ENCODE peak calls at places on chromosomes 2 and 18, in five cellular contexts. E is spleen, U is cardiac muscle cell, D is astrocyte, I is tibial nerve. Q is an unnamed sample.

GRCh38 chr2:144516417-144516980 is 3.4 kb downstream of the ZEB2 start:
- DNase-seq in I (no peak), U (no peak), D (no peak), E (peak; percentile 90), Q (no peak)

GRCh38 chr2:64770781-64771334 is 117.1 kb upstream of the SERTAD2 start:
- DNase-seq in I (peak; percentile 60), U (peak; percentile 84), E (peak; percentile 57), D (peak; percentile 89), Q (peak; percentile 76)

GRCh38 chr2:153479527-153479926 is 965 bp upstream of the RPRM start:
- DNase-seq in U (no peak), E (no peak), I (no peak), D (peak; percentile 1), Q (no peak)

GRCh38 chr2:205704101-205704741 is 21.9 kb downstream of the NRP2 start:
- DNase-seq in E (no peak), I (peak; percentile 69), D (peak; percentile 85), U (peak; percentile 54), Q (no peak)

GRCh38 chr2:232376713-232377112 is 1.8 kb upstream of the ALPP start:
- DNase-seq in D (no peak), U (no peak), I (no peak), E (no peak), Q (no peak)

GRCh38 chr2:219736196-219736595 is 108.8 kb downstream of the SLC4A3 start:
- DNase-seq in E (no peak), U (peak; percentile 87), D (peak; percentile 73), I (peak; percentile 64), Q (peak; percentile 44)

GRCh38 chr18:50953822-50954221 is 14.0 kb upstream of the ELAC1 start:
- DNase-seq in I (no peak), E (no peak), D (no peak), U (no peak), Q (no peak)

GRCh38 chr2:5188636-5189035 is 503.5 kb upstream of the SOX11 start:
- DNase-seq in U (no peak), D (no peak), I (no peak), E (no peak), Q (no peak)

GRCh38 chr2:171741189-171741588 is 53.9 kb downstream of the DYNC1I2 start:
- DNase-seq in I (no peak), U (peak; percentile 5), E (no peak), D (peak; percentile 88), Q (peak; percentile 32)

GRCh38 chr2:102025583-102026267 is 34.0 kb downstream of the IL1R2 start:
- DNase-seq in D (no peak), U (no peak), I (no peak), E (no peak), Q (no peak)

GRCh38 chr2:152716805-152717241 is 438 bp downstream of the PRPF40A start:
- DNase-seq in U (no peak), D (peak; percentile 23), E (peak; percentile 84), I (no peak), Q (no peak)

GRCh38 chr2:16245481-16246054 is 305.2 kb downstream of the MYCN start:
- DNase-seq in E (no peak), D (no peak), I (no peak), U (no peak), Q (no peak)

GRCh38 chr2:10934308-10934978 is 22.7 kb downstream of the KCNF1 start:
- DNase-seq in U (no peak), D (no peak), I (no peak), E (peak; percentile 51), Q (no peak)

GRCh38 chr2:181988154-181988924 is 2.7 kb downstream of the PPP1R1C start:
- DNase-seq in E (no peak), U (no peak), D (no peak), I (no peak), Q (no peak)

GRCh38 chr2:9095690-9096089 is 92.2 kb upstream of the MBOAT2 start:
- DNase-seq in E (peak; percentile 82), D (peak; percentile 31), I (no peak), U (peak; percentile 77), Q (no peak)

GRCh38 chr2:64604929-64605550 is 48.7 kb downstream of the SERTAD2 start:
- DNase-seq in I (no peak), D (peak; percentile 78), E (no peak), U (peak; percentile 19), Q (peak; percentile 61)

GRCh38 chr2:149164296-149164695 is 125.8 kb downstream of the LYPD6B start:
- DNase-seq in E (no peak), U (no peak), D (no peak), I (no peak), Q (peak; percentile 55)

GRCh38 chr2:187349328-187349944 is 98.6 kb downstream of the CALCRL start:
- DNase-seq in E (no peak), I (no peak), D (peak; percentile 2), U (peak; percentile 70), Q (peak; percentile 14)

GRCh38 chr2:10895231-10895630 is 16.5 kb upstream of the KCNF1 start:
- DNase-seq in D (no peak), I (no peak), E (no peak), U (no peak), Q (no peak)

GRCh38 chr2:118363604-118364003 is 275.3 kb downstream of the INSIG2 start:
- DNase-seq in D (no peak), I (no peak), E (no peak), U (no peak), Q (peak; percentile 66)

GRCh38 chr2:113760400-113760799 is 4.0 kb upstream of the SLC35F5 start:
- DNase-seq in E (no peak), U (peak; percentile 85), D (peak; percentile 57), I (no peak), Q (no peak)

GRCh38 chr18:28158083-28158581 is 18.8 kb downstream of the CDH2 start:
- DNase-seq in I (no peak), U (peak; percentile 80), D (no peak), E (no peak), Q (no peak)

GRCh38 chr18:36196239-36196995 is 9.1 kb downstream of the MOCOS start:
- DNase-seq in E (no peak), I (no peak), D (no peak), U (no peak), Q (no peak)

GRCh38 chr2:163755366-163755765 is 19.6 kb upstream of the FIGN start:
- DNase-seq in U (no peak), D (no peak), E (no peak), I (no peak), Q (no peak)

GRCh38 chr2:19987936-19988335 is 2.0 kb downstream of the WDR35 start:
- DNase-seq in E (no peak), D (no peak), I (no peak), U (no peak), Q (no peak)

GRCh38 chr2:236360486-236360885 is 96.3 kb upstream of the ASB18 start:
- DNase-seq in E (no peak), I (peak; percentile 4), D (peak; percentile 29), U (peak; percentile 20), Q (no peak)

GRCh38 chr2:46647041-46647440 is 167.7 kb downstream of the TMEM247 start:
- DNase-seq in U (no peak), E (no peak), D (no peak), I (no peak), Q (no peak)

GRCh38 chr2:46645681-46646162 is 166.4 kb downstream of the TMEM247 start:
- DNase-seq in U (peak; percentile 92), D (peak; percentile 73), I (no peak), E (no peak), Q (peak; percentile 88)

GRCh38 chr2:46643493-46643892 is 164.1 kb downstream of the TMEM247 start:
- DNase-seq in E (no peak), D (no peak), I (no peak), U (no peak), Q (no peak)

GRCh38 chr2:46643951-46644350 is 164.6 kb downstream of the TMEM247 start:
- DNase-seq in U (no peak), I (no peak), D (peak; percentile 76), E (no peak), Q (peak; percentile 76)

GRCh38 chr2:46644690-46645385 is 165.5 kb downstream of the TMEM247 start:
- DNase-seq in I (no peak), D (no peak), U (no peak), E (no peak), Q (no peak)
- H3K27ac ChIP-seq in I (peak overlapping the region; percentile 66), D (no peak overlapping the region), U (no peak overlapping the region), E (no peak overlapping the region), Q (no peak overlapping the region)

GRCh38 chr2:212177724-212178123 is 360.9 kb downstream of the ERBB4 start:
- DNase-seq in D (no peak), U (peak; percentile 2), E (no peak), I (no peak), Q (no peak)
- TF ChIP-seq CTCF in D (no peak), U (no peak), E (no peak), I (no peak), Q (peak; percentile 31)

GRCh38 chr18:79405781-79406575 is 10.2 kb downstream of the NFATC1 start:
- DNase-seq in I (peak; percentile 65), E (peak; percentile 97), U (no peak), D (no peak), Q (no peak)

GRCh38 chr18:79405019-79405780 is 9.5 kb downstream of the NFATC1 start:
- DNase-seq in I (no peak), D (no peak), U (no peak), E (peak; percentile 83), Q (no peak)

GRCh38 chr18:79402977-79403722 is 7.4 kb downstream of the NFATC1 start:
- DNase-seq in E (peak; percentile 91), D (no peak), I (peak; percentile 67), U (peak; percentile 36), Q (no peak)

GRCh38 chr18:79403723-79404566 is 8.2 kb downstream of the NFATC1 start:
- DNase-seq in D (no peak), U (no peak), I (no peak), E (peak; percentile 75), Q (peak; percentile 53)

GRCh38 chr18:79404567-79404910 is 8.8 kb downstream of the NFATC1 start:
- DNase-seq in I (no peak), E (peak; percentile 82), U (no peak), D (no peak), Q (no peak)
- H3K4me1 ChIP-seq in I (peaks cover 69% of the 10 kb centered on the region), E (peaks cover 67% of the 10 kb centered on the region), U (peaks cover 2% of the 10 kb centered on the region), D (peaks cover 3% of the 10 kb centered on the region), Q (peaks cover 17% of the 10 kb centered on the region)

DNA sequence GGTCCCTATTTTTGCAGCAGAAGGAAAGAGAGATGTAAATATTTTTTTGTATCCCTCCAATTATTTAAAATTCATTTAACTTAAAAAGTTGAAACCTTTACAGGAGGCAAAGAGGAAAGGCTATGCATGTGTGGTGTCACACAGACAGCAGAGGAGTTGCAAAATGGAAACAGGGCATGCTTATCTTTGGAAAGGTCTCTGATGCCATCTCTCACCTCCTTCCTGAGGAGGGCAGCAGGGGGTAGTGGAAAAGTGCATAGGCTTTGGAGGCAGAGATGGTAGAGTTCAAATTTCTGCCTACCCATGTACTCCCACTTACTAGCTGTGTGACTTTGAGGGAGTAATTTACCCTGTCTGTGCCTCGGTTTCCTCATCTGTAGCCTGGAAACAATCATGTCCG is 99.6 kb upstream of the MCFD2 start:
- DNase-seq in D (no peak), I (no peak), U (no peak), E (no peak), Q (no peak)
- H3K27ac ChIP-seq in D (no peak overlapping the region), I (no peak overlapping the region), U (no peak overlapping the region), E (no peak overlapping the region), Q (no peak overlapping the region)

DNA sequence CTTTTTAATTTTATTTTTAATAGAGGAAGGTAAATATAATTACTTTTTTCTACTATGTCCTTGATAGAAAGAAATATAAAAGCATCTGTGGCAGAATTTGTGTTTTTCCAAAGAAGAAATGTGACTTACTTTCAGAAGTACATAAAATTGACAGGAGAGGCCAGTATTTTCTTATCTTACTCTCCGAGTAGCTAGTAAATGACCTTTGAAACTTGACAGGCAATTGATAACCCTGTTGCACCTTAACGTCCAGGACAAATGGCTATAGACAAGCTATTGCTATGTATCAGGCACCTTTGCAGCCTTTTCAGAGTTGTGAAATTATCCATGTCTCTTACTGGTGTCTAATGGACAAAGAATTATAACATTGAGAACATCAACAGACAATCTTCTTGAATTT is 63.1 kb upstream of the TNFRSF11A start:
- DNase-seq in D (no peak), U (no peak), E (no peak), I (no peak), Q (no peak)
- TF ChIP-seq CTCF in D (no peak), U (no peak), E (no peak), I (no peak), Q (no peak)